ENCODE peak calls at places on chromosomes 13 and 19, in ten cellular contexts. One of them, this sample, is unnamed.
A peak's percentile ranks its signal among the peaks of the same experiment; 100 is the strongest.

GRCh38 chr19:56111601-56112312 is 9.3 kb downstream of the ZNF787 start:
- DNase-seq in renal cortical epithelial cell: peak; percentile 30
- DNase-seq in islet precursor cell: no peak
- DNase-seq in fibroblast of the conjunctiva: no peak
- DNase-seq in LoVo: no peak
- DNase-seq in SJCRH30: peak; percentile 55
- DNase-seq in M059J: no peak
- DNase-seq in small intestine: peak; percentile 88
- DNase-seq in fibroblast of gingiva: no peak
- DNase-seq in activated effector memory CD4-positive, alpha-beta T cell treated with anti-CD3 and anti-CD28 coated beads, Interleukin-2, amount 50 U/mL, for 16 hours: no peak
- DNase-seq in this sample: no peak

GRCh38 chr13:34308725-34309124 is 490.8 kb downstream of the RFC3 start:
- DNase-seq in renal cortical epithelial cell: no peak
- DNase-seq in islet precursor cell: no peak
- DNase-seq in fibroblast of the conjunctiva: no peak
- DNase-seq in LoVo: no peak
- DNase-seq in SJCRH30: no peak
- DNase-seq in M059J: no peak
- DNase-seq in small intestine: no peak
- DNase-seq in fibroblast of gingiva: peak; percentile 81
- DNase-seq in activated effector memory CD4-positive, alpha-beta T cell treated with anti-CD3 and anti-CD28 coated beads, Interleukin-2, amount 50 U/mL, for 16 hours: no peak
- DNase-seq in this sample: no peak

GRCh38 chr19:2567580-2567979 is 91.7 kb downstream of the GADD45B start:
- DNase-seq in renal cortical epithelial cell: no peak
- DNase-seq in islet precursor cell: peak; percentile 54
- DNase-seq in fibroblast of the conjunctiva: no peak
- DNase-seq in LoVo: no peak
- DNase-seq in SJCRH30: no peak
- DNase-seq in M059J: no peak
- DNase-seq in small intestine: peak; percentile 66
- DNase-seq in fibroblast of gingiva: no peak
- DNase-seq in activated effector memory CD4-positive, alpha-beta T cell treated with anti-CD3 and anti-CD28 coated beads, Interleukin-2, amount 50 U/mL, for 16 hours: peak; percentile 60
- DNase-seq in this sample: no peak

GRCh38 chr19:55809381-55810058 is 22.3 kb downstream of the NLRP11 start:
- DNase-seq in renal cortical epithelial cell: peak; percentile 12
- DNase-seq in islet precursor cell: peak; percentile 46
- DNase-seq in fibroblast of the conjunctiva: peak; percentile 21
- DNase-seq in LoVo: peak; percentile 46
- DNase-seq in SJCRH30: peak; percentile 98
- DNase-seq in M059J: peak; percentile 94
- DNase-seq in small intestine: peak; percentile 82
- DNase-seq in fibroblast of gingiva: no peak
- DNase-seq in activated effector memory CD4-positive, alpha-beta T cell treated with anti-CD3 and anti-CD28 coated beads, Interleukin-2, amount 50 U/mL, for 16 hours: peak; percentile 65
- DNase-seq in this sample: peak; percentile 14

GRCh38 chr13:20142019-20142926 is 18.6 kb downstream of the GJA3 start:
- DNase-seq in renal cortical epithelial cell: no peak
- DNase-seq in islet precursor cell: no peak
- DNase-seq in fibroblast of the conjunctiva: no peak
- DNase-seq in LoVo: no peak
- DNase-seq in SJCRH30: no peak
- DNase-seq in M059J: no peak
- DNase-seq in small intestine: no peak
- DNase-seq in fibroblast of gingiva: no peak
- DNase-seq in activated effector memory CD4-positive, alpha-beta T cell treated with anti-CD3 and anti-CD28 coated beads, Interleukin-2, amount 50 U/mL, for 16 hours: no peak
- DNase-seq in this sample: no peak

GRCh38 chr19:46970815-46971214 is 48.8 kb upstream of the NPAS1 start:
- DNase-seq in renal cortical epithelial cell: no peak
- DNase-seq in islet precursor cell: no peak
- DNase-seq in fibroblast of the conjunctiva: no peak
- DNase-seq in LoVo: peak; percentile 19
- DNase-seq in SJCRH30: no peak
- DNase-seq in M059J: peak; percentile 100
- DNase-seq in small intestine: no peak
- DNase-seq in fibroblast of gingiva: peak; percentile 84
- DNase-seq in activated effector memory CD4-positive, alpha-beta T cell treated with anti-CD3 and anti-CD28 coated beads, Interleukin-2, amount 50 U/mL, for 16 hours: no peak
- DNase-seq in this sample: no peak

GRCh38 chr13:37747071-37747612 is 122.4 kb downstream of the TRPC4 start:
- DNase-seq in renal cortical epithelial cell: peak; percentile 18
- DNase-seq in islet precursor cell: no peak
- DNase-seq in fibroblast of the conjunctiva: peak; percentile 12
- DNase-seq in LoVo: peak; percentile 11
- DNase-seq in SJCRH30: peak; percentile 63
- DNase-seq in M059J: peak; percentile 75
- DNase-seq in small intestine: no peak
- DNase-seq in fibroblast of gingiva: peak; percentile 59
- DNase-seq in activated effector memory CD4-positive, alpha-beta T cell treated with anti-CD3 and anti-CD28 coated beads, Interleukin-2, amount 50 U/mL, for 16 hours: no peak
- DNase-seq in this sample: no peak

GRCh38 chr13:108595416-108596257 is 33.8 kb upstream of the MYO16 start:
- DNase-seq in renal cortical epithelial cell: no peak
- DNase-seq in islet precursor cell: no peak
- DNase-seq in fibroblast of the conjunctiva: no peak
- DNase-seq in LoVo: no peak
- DNase-seq in SJCRH30: no peak
- DNase-seq in M059J: no peak
- DNase-seq in small intestine: no peak
- DNase-seq in fibroblast of gingiva: no peak
- DNase-seq in activated effector memory CD4-positive, alpha-beta T cell treated with anti-CD3 and anti-CD28 coated beads, Interleukin-2, amount 50 U/mL, for 16 hours: no peak
- DNase-seq in this sample: no peak

GRCh38 chr13:44989941-44990340 is 603 bp downstream of the GPALPP1 start:
- DNase-seq in renal cortical epithelial cell: peak; percentile 13
- DNase-seq in islet precursor cell: no peak
- DNase-seq in fibroblast of the conjunctiva: no peak
- DNase-seq in LoVo: no peak
- DNase-seq in SJCRH30: no peak
- DNase-seq in M059J: peak; percentile 3
- DNase-seq in small intestine: peak; percentile 6
- DNase-seq in fibroblast of gingiva: no peak
- DNase-seq in activated effector memory CD4-positive, alpha-beta T cell treated with anti-CD3 and anti-CD28 coated beads, Interleukin-2, amount 50 U/mL, for 16 hours: no peak
- DNase-seq in this sample: no peak

GRCh38 chr13:109764474-109765292 is 21.7 kb downstream of the IRS2 start:
- DNase-seq in renal cortical epithelial cell: no peak
- DNase-seq in islet precursor cell: no peak
- DNase-seq in fibroblast of the conjunctiva: no peak
- DNase-seq in LoVo: no peak
- DNase-seq in SJCRH30: peak; percentile 52
- DNase-seq in M059J: peak; percentile 36
- DNase-seq in small intestine: no peak
- DNase-seq in fibroblast of gingiva: peak; percentile 64
- DNase-seq in activated effector memory CD4-positive, alpha-beta T cell treated with anti-CD3 and anti-CD28 coated beads, Interleukin-2, amount 50 U/mL, for 16 hours: peak; percentile 66
- DNase-seq in this sample: peak; percentile 96

GRCh38 chr19:23762884-23763711 is 4.4 kb upstream of the ZNF681 start:
- DNase-seq in renal cortical epithelial cell: peak; percentile 64
- DNase-seq in islet precursor cell: peak; percentile 94
- DNase-seq in fibroblast of the conjunctiva: peak; percentile 4
- DNase-seq in LoVo: no peak
- DNase-seq in SJCRH30: peak; percentile 82
- DNase-seq in M059J: peak; percentile 85
- DNase-seq in small intestine: peak; percentile 73
- DNase-seq in fibroblast of gingiva: peak; percentile 33
- DNase-seq in activated effector memory CD4-positive, alpha-beta T cell treated with anti-CD3 and anti-CD28 coated beads, Interleukin-2, amount 50 U/mL, for 16 hours: peak; percentile 95
- DNase-seq in this sample: no peak

GRCh38 chr13:29758591-29759114 is 91.8 kb downstream of the UBL3 start:
- DNase-seq in renal cortical epithelial cell: no peak
- DNase-seq in islet precursor cell: peak; percentile 88
- DNase-seq in fibroblast of the conjunctiva: no peak
- DNase-seq in LoVo: peak; percentile 78
- DNase-seq in SJCRH30: no peak
- DNase-seq in M059J: peak; percentile 95
- DNase-seq in small intestine: peak; percentile 26
- DNase-seq in fibroblast of gingiva: no peak
- DNase-seq in activated effector memory CD4-positive, alpha-beta T cell treated with anti-CD3 and anti-CD28 coated beads, Interleukin-2, amount 50 U/mL, for 16 hours: peak; percentile 86
- DNase-seq in this sample: no peak

GRCh38 chr13:109148243-109148642 is 518.8 kb downstream of the MYO16 start:
- DNase-seq in renal cortical epithelial cell: no peak
- DNase-seq in islet precursor cell: no peak
- DNase-seq in fibroblast of the conjunctiva: no peak
- DNase-seq in LoVo: no peak
- DNase-seq in SJCRH30: no peak
- DNase-seq in M059J: peak; percentile 67
- DNase-seq in small intestine: no peak
- DNase-seq in fibroblast of gingiva: peak; percentile 55
- DNase-seq in activated effector memory CD4-positive, alpha-beta T cell treated with anti-CD3 and anti-CD28 coated beads, Interleukin-2, amount 50 U/mL, for 16 hours: no peak
- DNase-seq in this sample: no peak

This sample was measured in foreskin melanocyte.